ENCODE peak calls at places on chromosomes 11 and 22, in nine cellular contexts. One of them, this sample, is unnamed.

GRCh38 chr11:34602245-34602644 is 18.6 kb upstream of the EHF start:
- DNase-seq in PC-9: no peak
- DNase-seq in fibroblast of mammary gland: no peak
- DNase-seq in GM06990: no peak
- DNase-seq in brain microvascular endothelial cell: no peak
- DNase-seq in pancreas: peak; percentile 59
- DNase-seq in IMR-90: no peak
- DNase-seq in adrenal gland: no peak
- DNase-seq in tibial artery: no peak
- DNase-seq in this sample: no peak

GRCh38 chr11:117607449-117607848 is 189.6 kb downstream of the DSCAML1 start:
- DNase-seq in GM06990: no peak
- DNase-seq in brain microvascular endothelial cell: no peak
- DNase-seq in fibroblast of mammary gland: no peak
- DNase-seq in adrenal gland: no peak
- DNase-seq in pancreas: no peak
- DNase-seq in IMR-90: no peak
- DNase-seq in tibial artery: no peak
- DNase-seq in PC-9: no peak
- DNase-seq in this sample: no peak

GRCh38 chr22:49448546-49448945 is 379.1 kb downstream of the BRD1 start:
- DNase-seq in IMR-90: no peak
- DNase-seq in tibial artery: no peak
- DNase-seq in adrenal gland: no peak
- DNase-seq in fibroblast of mammary gland: no peak
- DNase-seq in brain microvascular endothelial cell: no peak
- DNase-seq in pancreas: no peak
- DNase-seq in GM06990: no peak
- DNase-seq in PC-9: no peak
- DNase-seq in this sample: no peak

GRCh38 chr11:102527701-102528100 is 2.8 kb downstream of the MMP7 start:
- DNase-seq in pancreas: no peak
- DNase-seq in brain microvascular endothelial cell: no peak
- DNase-seq in adrenal gland: no peak
- DNase-seq in IMR-90: no peak
- DNase-seq in fibroblast of mammary gland: no peak
- DNase-seq in GM06990: no peak
- DNase-seq in tibial artery: no peak
- DNase-seq in PC-9: no peak
- DNase-seq in this sample: no peak

GRCh38 chr11:111510311-111510710 is 1.9 kb downstream of the BTG4 start:
- DNase-seq in pancreas: no peak
- DNase-seq in PC-9: no peak
- DNase-seq in brain microvascular endothelial cell: no peak
- DNase-seq in GM06990: no peak
- DNase-seq in IMR-90: peak; percentile 18
- DNase-seq in adrenal gland: no peak
- DNase-seq in tibial artery: no peak
- DNase-seq in fibroblast of mammary gland: no peak
- DNase-seq in this sample: no peak

GRCh38 chr22:49367016-49367697 is 460.5 kb downstream of the BRD1 start:
- DNase-seq in adrenal gland: no peak
- DNase-seq in tibial artery: no peak
- DNase-seq in fibroblast of mammary gland: no peak
- DNase-seq in IMR-90: no peak
- DNase-seq in GM06990: no peak
- DNase-seq in pancreas: no peak
- DNase-seq in brain microvascular endothelial cell: peak; percentile 53
- DNase-seq in PC-9: no peak
- DNase-seq in this sample: no peak

GRCh38 chr11:110337570-110338193 is 41.3 kb upstream of the RDX start:
- DNase-seq in GM06990: no peak
- DNase-seq in IMR-90: peak; percentile 52
- DNase-seq in brain microvascular endothelial cell: peak; percentile 67
- DNase-seq in adrenal gland: peak; percentile 40
- DNase-seq in pancreas: no peak
- DNase-seq in fibroblast of mammary gland: peak; percentile 12
- DNase-seq in tibial artery: no peak
- DNase-seq in PC-9: peak; percentile 73
- DNase-seq in this sample: no peak

GRCh38 chr11:46326813-46327416 is 20.3 kb upstream of the DGKZ start:
- DNase-seq in PC-9: no peak
- DNase-seq in brain microvascular endothelial cell: no peak
- DNase-seq in adrenal gland: no peak
- DNase-seq in IMR-90: no peak
- DNase-seq in fibroblast of mammary gland: no peak
- DNase-seq in tibial artery: no peak
- DNase-seq in GM06990: no peak
- DNase-seq in pancreas: no peak
- DNase-seq in this sample: no peak

GRCh38 chr11:7871056-7871455 is 60.0 kb downstream of the OR10A6 start:
- DNase-seq in fibroblast of mammary gland: peak; percentile 47
- DNase-seq in GM06990: no peak
- DNase-seq in brain microvascular endothelial cell: no peak
- DNase-seq in pancreas: no peak
- DNase-seq in IMR-90: peak; percentile 54
- DNase-seq in tibial artery: no peak
- DNase-seq in adrenal gland: no peak
- DNase-seq in PC-9: no peak
- DNase-seq in this sample: no peak

GRCh38 chr11:19953909-19954308 is 206.4 kb downstream of the DBX1 start:
- DNase-seq in fibroblast of mammary gland: peak; percentile 88
- DNase-seq in GM06990: no peak
- DNase-seq in brain microvascular endothelial cell: peak; percentile 86
- DNase-seq in pancreas: no peak
- DNase-seq in IMR-90: peak; percentile 91
- DNase-seq in tibial artery: no peak
- DNase-seq in PC-9: no peak
- DNase-seq in adrenal gland: no peak
- DNase-seq in this sample: no peak

GRCh38 chr11:131776211-131776610 is 405.8 kb downstream of the NTM start:
- DNase-seq in PC-9: no peak
- DNase-seq in tibial artery: no peak
- DNase-seq in GM06990: no peak
- DNase-seq in pancreas: no peak
- DNase-seq in adrenal gland: no peak
- DNase-seq in IMR-90: no peak
- DNase-seq in brain microvascular endothelial cell: no peak
- DNase-seq in fibroblast of mammary gland: no peak
- DNase-seq in this sample: no peak

GRCh38 chr11:113046866-113047265 is 85.6 kb downstream of the NCAM1 start:
- DNase-seq in tibial artery: no peak
- DNase-seq in PC-9: no peak
- DNase-seq in IMR-90: no peak
- DNase-seq in pancreas: no peak
- DNase-seq in adrenal gland: no peak
- DNase-seq in brain microvascular endothelial cell: no peak
- DNase-seq in GM06990: no peak
- DNase-seq in fibroblast of mammary gland: no peak
- DNase-seq in this sample: no peak

GRCh38 chr11:41201156-41201555 is 258.3 kb downstream of the LRRC4C start:
- DNase-seq in pancreas: no peak
- DNase-seq in fibroblast of mammary gland: peak; percentile 28
- DNase-seq in adrenal gland: peak; percentile 42
- DNase-seq in brain microvascular endothelial cell: no peak
- DNase-seq in IMR-90: peak; percentile 0
- DNase-seq in GM06990: no peak
- DNase-seq in PC-9: peak; percentile 2
- DNase-seq in tibial artery: no peak
- DNase-seq in this sample: peak; percentile 14

GRCh38 chr11:62575156-62575555 is 1.5 kb upstream of the EEF1G start:
- DNase-seq in fibroblast of mammary gland: no peak
- DNase-seq in IMR-90: no peak
- DNase-seq in brain microvascular endothelial cell: no peak
- DNase-seq in PC-9: no peak
- DNase-seq in adrenal gland: no peak
- DNase-seq in pancreas: peak; percentile 75
- DNase-seq in GM06990: no peak
- DNase-seq in tibial artery: no peak
- DNase-seq in this sample: peak; percentile 29

GRCh38 chr22:17916226-17916889 is 108.0 kb downstream of the MICAL3 start:
- DNase-seq in adrenal gland: no peak
- DNase-seq in GM06990: no peak
- DNase-seq in fibroblast of mammary gland: no peak
- DNase-seq in pancreas: no peak
- DNase-seq in IMR-90: no peak
- DNase-seq in tibial artery: no peak
- DNase-seq in brain microvascular endothelial cell: no peak
- DNase-seq in PC-9: no peak
- DNase-seq in this sample: no peak

GRCh38 chr11:57868491-57868890 is 106.9 kb downstream of the CTNND1 start:
- DNase-seq in tibial artery: no peak
- DNase-seq in fibroblast of mammary gland: no peak
- DNase-seq in adrenal gland: no peak
- DNase-seq in PC-9: no peak
- DNase-seq in GM06990: no peak
- DNase-seq in pancreas: no peak
- DNase-seq in brain microvascular endothelial cell: no peak
- DNase-seq in IMR-90: no peak
- DNase-seq in this sample: no peak

DNA sequence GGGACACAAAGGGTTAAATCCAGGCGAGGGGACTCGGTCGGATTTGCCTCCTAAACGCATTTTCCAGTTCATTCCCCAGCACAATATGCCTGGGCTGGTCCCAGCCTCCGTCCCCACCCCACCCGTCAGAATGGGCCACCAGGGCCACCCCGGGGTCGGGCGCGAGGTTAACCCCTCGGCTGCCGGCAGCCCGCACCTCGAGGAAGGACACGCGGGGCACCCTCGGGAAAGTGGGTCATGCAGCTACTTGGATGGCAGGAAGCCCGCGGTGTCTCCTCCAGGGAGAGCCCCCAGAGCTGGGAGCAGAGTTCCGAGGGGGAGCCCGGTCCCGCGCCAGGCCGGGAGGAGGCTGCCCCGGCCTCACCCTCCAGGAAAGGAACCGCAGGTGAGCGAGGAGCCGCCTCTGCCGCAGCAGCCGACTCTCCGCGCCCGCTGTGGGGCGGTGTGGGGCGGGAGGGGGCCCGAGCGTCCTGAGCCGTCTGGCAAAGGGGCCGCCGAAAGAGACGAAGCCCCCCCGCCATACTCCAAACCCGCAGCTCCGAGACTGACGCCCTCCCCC is 1.4 kb downstream of the NECTIN1 start:
- DNase-seq in pancreas: peak; percentile 70
- DNase-seq in GM06990: no peak
- DNase-seq in adrenal gland: no peak
- DNase-seq in PC-9: peak; percentile 38
- DNase-seq in fibroblast of mammary gland: no peak
- DNase-seq in brain microvascular endothelial cell: no peak
- DNase-seq in IMR-90: no peak
- DNase-seq in tibial artery: no peak
- DNase-seq in this sample: peak; percentile 77
- TF ChIP-seq CTCF in pancreas: peak; percentile 15
- TF ChIP-seq CTCF in GM06990: peak; percentile 21
- TF ChIP-seq CTCF in adrenal gland: no peak
- TF ChIP-seq CTCF in PC-9: no peak
- TF ChIP-seq CTCF in fibroblast of mammary gland: no peak
- TF ChIP-seq CTCF in brain microvascular endothelial cell: peak; percentile 34
- TF ChIP-seq CTCF in IMR-90: peak; percentile 12
- TF ChIP-seq CTCF in tibial artery: no peak
- TF ChIP-seq CTCF in this sample: peak; percentile 27

DNA sequence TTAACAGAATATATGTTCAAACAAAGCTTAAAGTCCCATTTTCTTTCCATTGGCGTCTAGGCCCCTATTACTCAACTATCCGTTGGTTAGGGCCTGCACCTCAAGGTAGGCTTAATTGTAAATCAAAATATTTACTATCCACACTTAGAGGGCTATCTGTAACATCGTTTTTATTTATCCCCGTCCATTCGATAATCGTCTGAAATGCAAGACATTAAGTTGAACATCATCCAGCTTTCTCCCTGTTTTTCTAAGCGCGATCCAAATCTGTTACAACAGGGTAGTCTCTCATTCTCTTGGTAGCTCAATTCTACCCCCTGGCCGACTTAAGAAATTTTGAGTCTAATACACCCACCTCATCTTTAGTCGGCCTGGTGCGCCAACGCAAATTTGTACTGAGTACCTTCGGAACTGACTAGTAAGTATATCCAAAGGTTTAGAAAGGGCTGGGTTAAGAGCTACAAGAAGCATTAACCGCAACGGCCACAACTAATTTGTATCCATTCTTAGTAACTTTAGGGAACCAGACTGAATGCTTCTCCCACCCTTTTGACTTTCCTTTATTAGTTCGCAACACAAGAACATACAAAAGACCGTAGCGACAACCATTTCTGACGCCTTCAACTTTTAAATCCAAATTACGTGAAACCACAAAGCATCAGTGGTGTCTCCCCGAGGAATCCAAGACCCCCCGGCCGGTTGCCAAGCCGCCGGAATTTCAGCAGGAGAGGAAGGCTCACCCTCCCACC is 1.1 kb upstream of the ZNF143 start:
- DNase-seq in adrenal gland: no peak
- DNase-seq in fibroblast of mammary gland: peak; percentile 75
- DNase-seq in IMR-90: peak; percentile 64
- DNase-seq in pancreas: no peak
- DNase-seq in PC-9: no peak
- DNase-seq in GM06990: peak; percentile 47
- DNase-seq in tibial artery: no peak
- DNase-seq in brain microvascular endothelial cell: peak; percentile 52
- DNase-seq in this sample: peak; percentile 29
- TF ChIP-seq CTCF in adrenal gland: no peak
- TF ChIP-seq CTCF in fibroblast of mammary gland: peak; percentile 4
- TF ChIP-seq CTCF in IMR-90: no peak
- TF ChIP-seq CTCF in pancreas: no peak
- TF ChIP-seq CTCF in PC-9: no peak
- TF ChIP-seq CTCF in GM06990: no peak
- TF ChIP-seq CTCF in tibial artery: no peak
- TF ChIP-seq CTCF in brain microvascular endothelial cell: no peak
- TF ChIP-seq CTCF in this sample: no peak

DNA sequence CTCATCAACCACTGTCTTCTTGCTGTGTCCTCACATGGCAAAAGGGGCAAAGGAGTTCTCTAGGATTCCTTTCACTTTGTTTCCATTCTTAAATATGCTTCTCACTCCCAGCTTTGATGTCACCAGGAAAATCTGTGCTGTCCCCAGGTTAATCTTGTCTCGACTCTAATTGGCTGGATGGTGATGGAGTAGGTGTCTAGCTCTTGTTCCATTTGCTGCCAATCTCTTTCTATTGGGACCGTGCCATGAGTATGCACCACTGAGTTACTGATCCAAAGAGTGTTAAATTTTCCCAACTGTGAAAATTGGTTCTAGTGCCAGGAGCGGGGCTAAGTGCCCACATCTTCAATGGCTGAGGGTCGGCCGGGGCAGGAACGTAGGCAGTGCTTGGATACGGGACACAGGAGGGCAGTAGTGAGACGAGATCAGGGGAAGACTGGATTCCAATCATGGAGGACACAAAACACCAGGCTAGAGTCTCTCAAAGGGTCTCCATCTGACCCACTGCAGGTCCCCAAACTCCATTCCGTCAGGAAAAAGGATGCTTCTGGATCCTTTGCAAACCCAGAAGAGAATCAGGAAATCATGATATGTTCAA is 47.7 kb upstream of the CSNK2A3 start:
- DNase-seq in tibial artery: no peak
- DNase-seq in PC-9: no peak
- DNase-seq in IMR-90: no peak
- DNase-seq in adrenal gland: no peak
- DNase-seq in pancreas: no peak
- DNase-seq in GM06990: no peak
- DNase-seq in brain microvascular endothelial cell: no peak
- DNase-seq in fibroblast of mammary gland: peak; percentile 16
- DNase-seq in this sample: peak; percentile 29
- TF ChIP-seq CTCF in tibial artery: no peak
- TF ChIP-seq CTCF in PC-9: no peak
- TF ChIP-seq CTCF in IMR-90: peak; percentile 13
- TF ChIP-seq CTCF in adrenal gland: no peak
- TF ChIP-seq CTCF in pancreas: no peak
- TF ChIP-seq CTCF in GM06990: peak; percentile 46
- TF ChIP-seq CTCF in brain microvascular endothelial cell: peak; percentile 58
- TF ChIP-seq CTCF in fibroblast of mammary gland: peak; percentile 18
- TF ChIP-seq CTCF in this sample: peak; percentile 22

GRCh38 chr11:14638561-14638960 is 5.0 kb upstream of the PDE3B start:
- DNase-seq in GM06990: no peak
- DNase-seq in pancreas: peak; percentile 26
- DNase-seq in tibial artery: no peak
- DNase-seq in PC-9: no peak
- DNase-seq in IMR-90: no peak
- DNase-seq in adrenal gland: no peak
- DNase-seq in fibroblast of mammary gland: no peak
- DNase-seq in brain microvascular endothelial cell: no peak
- DNase-seq in this sample: no peak
- TF ChIP-seq CTCF in GM06990: no peak
- TF ChIP-seq CTCF in pancreas: no peak
- TF ChIP-seq CTCF in tibial artery: no peak
- TF ChIP-seq CTCF in PC-9: no peak
- TF ChIP-seq CTCF in IMR-90: no peak
- TF ChIP-seq CTCF in adrenal gland: no peak
- TF ChIP-seq CTCF in fibroblast of mammary gland: no peak
- TF ChIP-seq CTCF in brain microvascular endothelial cell: no peak
- TF ChIP-seq CTCF in this sample: no peak